ENCODE peak calls at places on chromosomes 7 and 10, in six cellular contexts. S is activated CD4-positive, alpha-beta T cell treated with anti-CD3 and anti-CD28 coated beads, Interleukin-2, amount 50 U/mL, for 24 hours; N is activated T-helper 1 cell treated with anti-CD3 and anti-CD28 coated beads, Interleukin-12 subunit alpha, Interleukin-12 subunit beta, Interleukin-2, Interleukin-4 antibody, amounts not matched to agents 30 ng/mL and 10 ng/mL and 1 ng/mL, durations not matched to agents 14 hours and 24 hours and 36 hours; W is T-helper 17 cell; V is fibroblast of the conjunctiva; O is amniotic epithelial cell. C is an unnamed sample.
A peak's percentile ranks its signal among the peaks of the same experiment; 100 is the strongest.

GRCh38 chr7:143408686-143409551 is at the start of gene EPHA1:
- DNase-seq in S (peak; percentile 21), N (no peak), W (peak; percentile 49), V (no peak), O (no peak), C (no peak)

GRCh38 chr7:45421826-45422225 is 152.3 kb upstream of the ADCY1 start:
- DNase-seq in S (no peak), N (no peak), W (no peak), V (peak; percentile 88), O (no peak), C (no peak)

GRCh38 chr7:36651404-36651803 is 72.9 kb downstream of the AOAH start:
- DNase-seq in S (no peak), N (no peak), W (no peak), V (peak; percentile 68), O (peak; percentile 94), C (no peak)

GRCh38 chr10:72740526-72740925 is 48.6 kb downstream of the MCU start:
- DNase-seq in S (peak; percentile 1), N (no peak), W (no peak), V (peak; percentile 24), O (peak; percentile 63), C (no peak)

GRCh38 chr7:158128572-158128971 is 459.1 kb downstream of the PTPRN2 start:
- DNase-seq in S (no peak), N (no peak), W (no peak), V (no peak), O (no peak), C (no peak)

GRCh38 chr7:4302203-4302905 is 379.7 kb upstream of the FOXK1 start:
- DNase-seq in S (no peak), N (no peak), W (no peak), V (no peak), O (no peak), C (no peak)

GRCh38 chr7:56229631-56230030 is 113.4 kb upstream of the NUPR2 start:
- DNase-seq in S (no peak), N (no peak), W (no peak), V (no peak), O (no peak), C (peak; percentile 16)

GRCh38 chr7:142153400-142153799 is 41.9 kb downstream of the MGAM2 start:
- DNase-seq in S (no peak), N (no peak), W (no peak), V (no peak), O (no peak), C (peak; percentile 16)

GRCh38 chr7:104530243-104530642 is 201.8 kb downstream of the LHFPL3 start:
- DNase-seq in S (no peak), N (no peak), W (no peak), V (no peak), O (no peak), C (peak; percentile 7)

GRCh38 chr10:110499796-110500514 is 2.2 kb downstream of the DUSP5 start:
- DNase-seq in S (no peak), N (no peak), W (no peak), V (no peak), O (no peak), C (no peak)

C was measured in SK-N-SH.